ENCODE peak calls at places on chromosomes 7 and 10, in six cellular contexts. S is cardiac fibroblast, E is fibroblast of pulmonary artery, P is fibroblast of lung, Q is GM12865, I is transverse colon. F is an unnamed sample.

GRCh38 chr7:155351120-155351870 is 53.6 kb downstream of the INSIG1 start:
- DNase-seq in S (no peak), E (no peak), P (no peak), Q (no peak), I (no peak), F (no peak)

GRCh38 chr7:122217125-122217524 is 73.1 kb upstream of the AASS start:
- DNase-seq in S (peak; percentile 7), E (peak; percentile 35), P (no peak), Q (no peak), I (no peak), F (peak; percentile 45)

GRCh38 chr7:65931685-65932084 is 50.3 kb downstream of the GUSB start:
- DNase-seq in S (no peak), E (no peak), P (no peak), Q (no peak), I (no peak), F (no peak)

GRCh38 chr10:3886191-3886590 is 101.2 kb upstream of the KLF6 start:
- DNase-seq in S (peak; percentile 71), E (peak; percentile 66), P (peak; percentile 77), Q (no peak), I (no peak), F (peak; percentile 87)

GRCh38 chr10:86813101-86813500 is 56.7 kb downstream of the BMPR1A start:
- DNase-seq in S (peak; percentile 22), E (peak; percentile 23), P (peak; percentile 56), Q (no peak), I (no peak), F (no peak)

GRCh38 chr10:97612386-97612785 is 20.9 kb downstream of the MORN4 start:
- DNase-seq in S (peak; percentile 76), E (peak; percentile 76), P (peak; percentile 42), Q (peak; percentile 51), I (no peak), F (peak; percentile 77)

GRCh38 chr7:55537458-55537825 is 34.9 kb downstream of the VOPP1 start:
- DNase-seq in S (no peak), E (no peak), P (no peak), Q (peak; percentile 67), I (no peak), F (no peak)

GRCh38 chr7:155986497-155987160 is 174.4 kb upstream of the SHH start:
- DNase-seq in S (no peak), E (no peak), P (no peak), Q (no peak), I (no peak), F (no peak)

GRCh38 chr7:122143376-122143750 is 686 bp downstream of the AASS start:
- DNase-seq in S (peak; percentile 32), E (peak; percentile 30), P (peak; percentile 38), Q (peak; percentile 7), I (peak; percentile 9), F (peak; percentile 23)

GRCh38 chr10:71314028-71314693 is 4.9 kb upstream of the SLC29A3 start:
- DNase-seq in S (peak; percentile 62), E (peak; percentile 46), P (peak; percentile 25), Q (peak; percentile 61), I (peak; percentile 61), F (peak; percentile 55)

GRCh38 chr7:111010833-111011232 is 80.1 kb upstream of the LRRN3 start:
- DNase-seq in S (no peak), E (no peak), P (no peak), Q (no peak), I (no peak), F (no peak)

GRCh38 chr7:81175291-81175942 is 256.6 kb upstream of the SEMA3C start:
- DNase-seq in S (peak; percentile 21), E (no peak), P (peak; percentile 60), Q (no peak), I (no peak), F (no peak)

GRCh38 chr7:137439829-137440433 is 96.4 kb upstream of the PTN start:
- DNase-seq in S (no peak), E (no peak), P (peak; percentile 78), Q (no peak), I (no peak), F (no peak)

GRCh38 chr7:110766874-110767273 is 324.1 kb upstream of the LRRN3 start:
- DNase-seq in S (no peak), E (no peak), P (no peak), Q (no peak), I (no peak), F (no peak)

GRCh38 chr10:68010426-68010825 is 64.7 kb downstream of the HERC4 start:
- DNase-seq in S (no peak), E (no peak), P (no peak), Q (no peak), I (no peak), F (no peak)

GRCh38 chr10:23343591-23344225 is 889 bp downstream of the C10orf67 start:
- DNase-seq in S (peak; percentile 54), E (peak; percentile 49), P (peak; percentile 58), Q (no peak), I (peak; percentile 43), F (peak; percentile 64)

GRCh38 chr7:90236890-90237289 is 8.1 kb upstream of the CFAP69 start:
- DNase-seq in S (no peak), E (no peak), P (no peak), Q (no peak), I (no peak), F (no peak)

GRCh38 chr10:61452655-61453641 is at the start of gene TMEM26:
- DNase-seq in S (peak; percentile 42), E (peak; percentile 36), P (peak; percentile 63), Q (no peak), I (peak; percentile 51), F (peak; percentile 46)

GRCh38 chr10:84613336-84614021 is 285.1 kb downstream of the CCSER2 start:
- DNase-seq in S (peak; percentile 5), E (peak; percentile 15), P (peak; percentile 11), Q (peak; percentile 31), I (peak; percentile 18), F (peak; percentile 61)

GRCh38 chr10:113680172-113681111 is 730 bp downstream of the CASP7 start:
- DNase-seq in S (peak; percentile 64), E (peak; percentile 73), P (peak; percentile 65), Q (peak; percentile 74), I (peak; percentile 67), F (peak; percentile 45)

GRCh38 chr7:116863168-116863670 is 832 bp downstream of the CAPZA2 start:
- DNase-seq in S (peak; percentile 33), E (peak; percentile 30), P (peak; percentile 31), Q (peak; percentile 19), I (peak; percentile 23), F (peak; percentile 39)

GRCh38 chr10:588246-589165 is 101.0 kb downstream of the DIP2C start:
- DNase-seq in S (peak; percentile 66), E (peak; percentile 45), P (peak; percentile 44), Q (no peak), I (no peak), F (peak; percentile 76)

DNA sequence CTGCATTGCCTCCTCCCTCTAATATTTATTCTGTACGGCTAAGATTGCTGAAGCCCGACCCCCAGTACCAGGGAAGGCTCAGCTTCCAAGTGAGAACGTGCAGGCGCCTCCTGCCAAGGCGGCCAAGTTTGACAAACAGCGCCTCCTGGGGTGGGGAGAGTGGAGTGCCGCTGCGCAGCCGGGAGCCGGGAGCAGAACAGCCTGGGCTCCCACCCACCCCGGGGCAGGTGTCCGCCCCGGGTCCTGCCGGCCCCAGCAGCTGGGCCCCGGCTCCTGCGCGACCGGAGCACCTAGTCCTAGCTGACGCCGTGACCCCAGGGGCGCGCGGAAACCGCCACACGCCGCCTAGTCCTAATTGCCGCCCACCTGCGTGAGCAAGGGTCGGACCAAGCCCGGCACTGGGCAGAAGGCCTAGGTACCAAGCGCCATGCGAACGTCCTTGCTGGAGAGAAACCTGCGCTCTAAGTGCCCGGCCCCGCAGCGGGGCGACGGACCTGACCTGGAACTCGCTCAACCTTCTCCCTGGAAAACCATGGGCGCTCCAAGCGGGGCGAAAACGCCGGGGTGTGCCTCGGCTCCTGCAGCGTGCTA is 5.0 kb upstream of the EBF3 start:
- DNase-seq in S (peak; percentile 75), E (peak; percentile 75), P (no peak), Q (peak; percentile 7), I (no peak), F (peak; percentile 66)
- TF ChIP-seq CTCF in S (peak; percentile 83), E (peak; percentile 75), P (peak; percentile 51), Q (peak; percentile 27), I (peak; percentile 39), F (peak; percentile 75)

DNA sequence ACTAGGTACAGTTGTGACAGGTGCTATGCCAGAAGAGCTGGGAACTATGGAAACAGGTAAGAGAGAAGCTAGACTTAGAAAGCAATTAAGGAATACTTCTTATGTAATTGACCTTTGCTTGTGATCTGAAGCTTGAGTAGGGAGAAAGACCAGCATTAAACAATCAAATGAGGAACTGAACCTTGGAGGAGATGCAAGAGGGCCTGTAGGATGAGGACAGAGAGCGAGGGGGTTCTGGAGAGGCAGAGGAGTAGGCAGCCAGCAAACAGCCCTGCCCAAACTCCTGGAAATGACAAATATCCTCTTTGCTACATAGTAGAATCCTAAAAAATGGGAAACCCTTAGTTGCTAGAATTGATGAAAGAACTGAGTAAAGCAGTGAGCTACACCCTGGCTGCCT is 41.6 kb upstream of the FAM204A start:
- DNase-seq in S (no peak), E (no peak), P (no peak), Q (no peak), I (no peak), F (no peak)
- H3K4me3 ChIP-seq in S (no peak overlapping the region), E (no peak overlapping the region), P (no peak overlapping the region), Q (no peak overlapping the region), I (no peak overlapping the region), F (no peak overlapping the region)

DNA sequence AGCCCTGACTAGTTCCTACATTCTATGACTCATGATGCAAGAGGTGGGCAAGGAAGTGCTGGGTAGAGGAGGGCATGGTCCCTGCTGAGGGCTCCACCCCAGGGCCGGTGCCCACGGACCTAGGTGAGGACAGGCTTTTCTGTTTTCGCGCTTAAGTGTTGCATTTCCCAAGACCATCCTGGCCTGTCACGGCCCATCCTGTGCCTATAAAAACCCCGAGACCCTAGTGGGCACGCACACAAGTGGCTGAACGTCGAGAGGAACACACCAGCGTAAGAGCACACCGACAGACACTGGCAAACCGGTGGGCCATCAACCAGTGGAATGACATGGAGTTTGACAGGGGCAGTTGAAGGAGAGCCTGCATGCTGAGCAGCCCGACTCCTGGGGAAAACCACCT is 680.7 kb upstream of the GHITM start:
- DNase-seq in S (no peak), E (no peak), P (no peak), Q (no peak), I (no peak), F (no peak)
- TF ChIP-seq CTCF in S (no peak), E (no peak), P (no peak), Q (no peak), I (no peak), F (no peak)

GRCh38 chr7:87347207-87347606 is 1.7 kb downstream of the CROT start:
- DNase-seq in S (no peak), E (no peak), P (no peak), Q (no peak), I (no peak), F (no peak)

GRCh38 chr7:87345962-87346371 is 503 bp downstream of the CROT start:
- DNase-seq in S (no peak), E (no peak), P (peak; percentile 11), Q (peak; percentile 19), I (no peak), F (no peak)

GRCh38 chr7:87342231-87342630 is 3.2 kb upstream of the CROT start:
- DNase-seq in S (no peak), E (no peak), P (peak; percentile 60), Q (no peak), I (no peak), F (no peak)

GRCh38 chr7:87345166-87345927 is at the start of gene CROT:
- DNase-seq in S (peak; percentile 94), E (peak; percentile 92), P (peak; percentile 95), Q (peak; percentile 95), I (peak; percentile 98), F (peak; percentile 94)

DNA sequence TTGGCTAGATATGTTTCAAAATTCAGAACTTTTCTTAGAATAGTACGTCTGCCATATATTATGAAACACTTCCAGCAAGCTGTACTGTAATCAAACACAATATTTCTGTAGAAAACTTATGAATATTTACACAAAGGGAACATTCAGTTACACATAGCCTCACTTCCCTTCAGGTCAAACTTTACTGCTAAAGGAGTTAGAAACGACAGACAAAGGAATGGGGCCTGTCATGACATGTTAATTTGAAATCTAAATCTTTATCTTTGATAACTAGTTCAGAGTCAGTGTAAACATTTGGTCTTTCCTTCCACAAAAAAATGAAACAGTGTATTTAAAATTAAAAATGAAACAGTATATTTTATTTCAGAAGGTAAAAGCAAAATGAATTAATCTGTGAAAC is 1.0 kb upstream of the CROT start:
- DNase-seq in S (no peak), E (peak; percentile 6), P (no peak), Q (peak; percentile 16), I (no peak), F (peak; percentile 24)
- H3K4me3 ChIP-seq in S (peak overlapping the region; percentile 78), E (peak overlapping the region; percentile 84), P (peak overlapping the region; percentile 93), Q (peak overlapping the region; percentile 97), I (no peak overlapping the region), F (peak overlapping the region; percentile 79)

F was measured in choroid plexus epithelial cell.